ENCODE peak calls at places on chromosome 19, in four cellular contexts. One of them, this sample, is unnamed.
A peak's percentile ranks its signal among the peaks of the same experiment; 100 is the strongest.

GRCh38 chr19:49685845-49686332 is 3.5 kb upstream of the ADM5 start:
- DNase-seq in GM23338: no peak
- DNase-seq in tibial nerve: no peak
- DNase-seq in CD8-positive, alpha-beta T cell: no peak
- DNase-seq in this sample: no peak

GRCh38 chr19:45451181-45451849 is 16.5 kb upstream of the FOSB start:
- DNase-seq in GM23338: peak; percentile 53
- DNase-seq in tibial nerve: no peak
- DNase-seq in CD8-positive, alpha-beta T cell: peak; percentile 62
- DNase-seq in this sample: peak; percentile 79

GRCh38 chr19:55603581-55604292 is 1.7 kb upstream of the ZNF865 start:
- DNase-seq in GM23338: peak; percentile 93
- DNase-seq in tibial nerve: no peak
- DNase-seq in CD8-positive, alpha-beta T cell: no peak
- DNase-seq in this sample: no peak

GRCh38 chr19:57708641-57709354 is at the start of gene ZNF154:
- DNase-seq in GM23338: peak; percentile 99
- DNase-seq in tibial nerve: no peak
- DNase-seq in CD8-positive, alpha-beta T cell: peak; percentile 48
- DNase-seq in this sample: no peak

GRCh38 chr19:37304190-37304883 is 66.6 kb upstream of the ZNF527 start:
- DNase-seq in GM23338: no peak
- DNase-seq in tibial nerve: no peak
- DNase-seq in CD8-positive, alpha-beta T cell: no peak
- DNase-seq in this sample: no peak

GRCh38 chr19:27776524-27776923 is 1436.4 kb downstream of the UQCRFS1 start:
- DNase-seq in GM23338: no peak
- DNase-seq in tibial nerve: no peak
- DNase-seq in CD8-positive, alpha-beta T cell: no peak
- DNase-seq in this sample: no peak

GRCh38 chr19:1089891-1090290 is 5.3 kb downstream of the POLR2E start:
- DNase-seq in GM23338: no peak
- DNase-seq in tibial nerve: no peak
- DNase-seq in CD8-positive, alpha-beta T cell: peak; percentile 65
- DNase-seq in this sample: no peak

GRCh38 chr19:4908311-4908710 is 990 bp upstream of the UHRF1 start:
- DNase-seq in GM23338: peak; percentile 44
- DNase-seq in tibial nerve: no peak
- DNase-seq in CD8-positive, alpha-beta T cell: no peak
- DNase-seq in this sample: no peak

GRCh38 chr19:12834976-12835757 is 788 bp upstream of the RTBDN start:
- DNase-seq in GM23338: peak; percentile 90
- DNase-seq in tibial nerve: no peak
- DNase-seq in CD8-positive, alpha-beta T cell: no peak
- DNase-seq in this sample: no peak

GRCh38 chr19:55275851-55276719 is 3.8 kb downstream of the HSPBP1 start:
- DNase-seq in GM23338: no peak
- DNase-seq in tibial nerve: no peak
- DNase-seq in CD8-positive, alpha-beta T cell: no peak
- DNase-seq in this sample: no peak

GRCh38 chr19:12792048-12792852 is 964 bp downstream of the JUNB start:
- DNase-seq in GM23338: peak; percentile 94
- DNase-seq in tibial nerve: no peak
- DNase-seq in CD8-positive, alpha-beta T cell: peak; percentile 78
- DNase-seq in this sample: peak; percentile 79

GRCh38 chr19:29260477-29261317 is 47.7 kb upstream of the UQCRFS1 start:
- DNase-seq in GM23338: peak; percentile 75
- DNase-seq in tibial nerve: no peak
- DNase-seq in CD8-positive, alpha-beta T cell: no peak
- DNase-seq in this sample: no peak

GRCh38 chr19:35518313-35518712 is 4.9 kb upstream of the DMKN start:
- DNase-seq in GM23338: no peak
- DNase-seq in tibial nerve: no peak
- DNase-seq in CD8-positive, alpha-beta T cell: no peak
- DNase-seq in this sample: no peak

GRCh38 chr19:11806354-11807098 is 7.5 kb upstream of the ZNF440 start:
- DNase-seq in GM23338: no peak
- DNase-seq in tibial nerve: no peak
- DNase-seq in CD8-positive, alpha-beta T cell: no peak
- DNase-seq in this sample: no peak

GRCh38 chr19:737591-738093 is 13.3 kb upstream of the MISP start:
- DNase-seq in GM23338: peak; percentile 87
- DNase-seq in tibial nerve: peak; percentile 24
- DNase-seq in CD8-positive, alpha-beta T cell: peak; percentile 61
- DNase-seq in this sample: no peak

GRCh38 chr19:44401108-44401786 is at the start of gene ZNF285:
- DNase-seq in GM23338: peak; percentile 98
- DNase-seq in tibial nerve: peak; percentile 80
- DNase-seq in CD8-positive, alpha-beta T cell: peak; percentile 77
- DNase-seq in this sample: peak; percentile 90

GRCh38 chr19:10474962-10475451 is 28.1 kb downstream of the KEAP1 start:
- DNase-seq in GM23338: no peak
- DNase-seq in tibial nerve: no peak
- DNase-seq in CD8-positive, alpha-beta T cell: no peak
- DNase-seq in this sample: no peak

GRCh38 chr19:20660473-20660872 is 898 bp downstream of the ZNF626 start:
- DNase-seq in GM23338: peak; percentile 33
- DNase-seq in tibial nerve: no peak
- DNase-seq in CD8-positive, alpha-beta T cell: no peak
- DNase-seq in this sample: no peak

GRCh38 chr19:35986664-35987570 is 8.1 kb upstream of the SDHAF1 start:
- DNase-seq in GM23338: peak; percentile 83
- DNase-seq in tibial nerve: no peak
- DNase-seq in CD8-positive, alpha-beta T cell: no peak
- DNase-seq in this sample: no peak

GRCh38 chr19:48478339-48479061 is 9.3 kb downstream of the CYTH2 start:
- DNase-seq in GM23338: no peak
- DNase-seq in tibial nerve: no peak
- DNase-seq in CD8-positive, alpha-beta T cell: no peak
- DNase-seq in this sample: no peak

GRCh38 chr19:54105796-54106195 is 3.1 kb downstream of the NDUFA3 start:
- DNase-seq in GM23338: no peak
- DNase-seq in tibial nerve: no peak
- DNase-seq in CD8-positive, alpha-beta T cell: no peak
- DNase-seq in this sample: no peak

GRCh38 chr19:55614711-55615552 is 9.4 kb downstream of the ZNF784 start:
- DNase-seq in GM23338: peak; percentile 12
- DNase-seq in tibial nerve: no peak
- DNase-seq in CD8-positive, alpha-beta T cell: no peak
- DNase-seq in this sample: no peak

GRCh38 chr19:50266896-50267295 is 62.3 kb downstream of the KCNC3 start:
- DNase-seq in GM23338: peak; percentile 96
- DNase-seq in tibial nerve: no peak
- DNase-seq in CD8-positive, alpha-beta T cell: no peak
- DNase-seq in this sample: no peak

GRCh38 chr19:34288381-34288780 is 34.0 kb downstream of the GARRE1 start:
- DNase-seq in GM23338: no peak
- DNase-seq in tibial nerve: no peak
- DNase-seq in CD8-positive, alpha-beta T cell: no peak
- DNase-seq in this sample: no peak

GRCh38 chr19:54400913-54401312 is 14.4 kb upstream of the TTYH1 start:
- DNase-seq in GM23338: no peak
- DNase-seq in tibial nerve: no peak
- DNase-seq in CD8-positive, alpha-beta T cell: no peak
- DNase-seq in this sample: no peak

GRCh38 chr19:17504030-17504429 is 7.4 kb upstream of the PGLS start:
- DNase-seq in GM23338: no peak
- DNase-seq in tibial nerve: no peak
- DNase-seq in CD8-positive, alpha-beta T cell: no peak
- DNase-seq in this sample: no peak

GRCh38 chr19:17505218-17505617 is 6.2 kb upstream of the PGLS start:
- DNase-seq in GM23338: no peak
- DNase-seq in tibial nerve: no peak
- DNase-seq in CD8-positive, alpha-beta T cell: no peak
- DNase-seq in this sample: no peak

GRCh38 chr19:17506745-17507144 is 4.7 kb upstream of the PGLS start:
- DNase-seq in GM23338: no peak
- DNase-seq in tibial nerve: no peak
- DNase-seq in CD8-positive, alpha-beta T cell: no peak
- DNase-seq in this sample: no peak

GRCh38 chr19:17503240-17503639 is 8.2 kb upstream of the PGLS start:
- DNase-seq in GM23338: no peak
- DNase-seq in tibial nerve: no peak
- DNase-seq in CD8-positive, alpha-beta T cell: no peak
- DNase-seq in this sample: no peak

DNA sequence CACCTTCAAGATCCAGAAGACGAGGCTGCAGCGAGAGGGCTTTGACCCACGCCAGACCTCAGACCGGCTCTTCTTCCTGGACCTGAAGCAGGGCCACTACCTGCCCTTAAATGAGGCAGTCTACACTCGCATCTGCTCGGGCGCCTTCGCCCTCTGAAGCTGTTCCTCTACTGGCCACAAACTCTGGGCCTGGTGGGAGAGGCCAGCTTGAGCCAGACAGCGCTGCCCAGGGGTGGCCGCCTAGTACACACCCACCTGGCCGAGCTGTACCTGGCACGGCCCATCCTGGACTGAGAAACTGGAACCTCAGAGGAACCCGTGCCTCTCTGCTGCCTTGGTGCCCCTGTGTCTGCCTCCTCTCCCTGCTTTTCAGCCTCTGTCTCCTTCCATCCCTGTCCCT is 7.0 kb upstream of the PGLS start:
- DNase-seq in GM23338: no peak
- DNase-seq in tibial nerve: no peak
- DNase-seq in CD8-positive, alpha-beta T cell: no peak
- DNase-seq in this sample: no peak
- H3K27ac ChIP-seq in GM23338: no peak overlapping the region
- H3K27ac ChIP-seq in tibial nerve: peak overlapping the region; percentile 13
- H3K27ac ChIP-seq in CD8-positive, alpha-beta T cell: no peak overlapping the region
- H3K27ac ChIP-seq in this sample: no peak overlapping the region

GRCh38 chr19:16380943-16381755 is 56.5 kb downstream of the KLF2 start:
- DNase-seq in GM23338: no peak
- DNase-seq in tibial nerve: no peak
- DNase-seq in CD8-positive, alpha-beta T cell: no peak
- DNase-seq in this sample: no peak
- H3K27ac ChIP-seq in GM23338: no peak overlapping the region
- H3K27ac ChIP-seq in tibial nerve: peak overlapping the region; percentile 85
- H3K27ac ChIP-seq in CD8-positive, alpha-beta T cell: peak overlapping the region; percentile 66
- H3K27ac ChIP-seq in this sample: peak overlapping the region; percentile 97

GRCh38 chr19:9075064-9075964 is 11.5 kb upstream of the OR1M1 start:
- DNase-seq in GM23338: peak; percentile 67
- DNase-seq in tibial nerve: peak; percentile 59
- DNase-seq in CD8-positive, alpha-beta T cell: peak; percentile 11
- DNase-seq in this sample: no peak
- H3K27ac ChIP-seq in GM23338: peak overlapping the region; percentile 55
- H3K27ac ChIP-seq in tibial nerve: no peak overlapping the region
- H3K27ac ChIP-seq in CD8-positive, alpha-beta T cell: no peak overlapping the region
- H3K27ac ChIP-seq in this sample: no peak overlapping the region

GRCh38 chr19:18304496-18305312 is 18.2 kb downstream of the LSM4 start:
- DNase-seq in GM23338: peak; percentile 65
- DNase-seq in tibial nerve: peak; percentile 81
- DNase-seq in CD8-positive, alpha-beta T cell: peak; percentile 86
- DNase-seq in this sample: peak; percentile 83

GRCh38 chr19:18308051-18308947 is 14.6 kb downstream of the LSM4 start:
- DNase-seq in GM23338: no peak
- DNase-seq in tibial nerve: no peak
- DNase-seq in CD8-positive, alpha-beta T cell: no peak
- DNase-seq in this sample: no peak

GRCh38 chr19:18304194-18304495 is 18.7 kb downstream of the LSM4 start:
- DNase-seq in GM23338: no peak
- DNase-seq in tibial nerve: no peak
- DNase-seq in CD8-positive, alpha-beta T cell: peak; percentile 39
- DNase-seq in this sample: peak; percentile 73

GRCh38 chr19:18306903-18307681 is 15.8 kb downstream of the LSM4 start:
- DNase-seq in GM23338: peak; percentile 37
- DNase-seq in tibial nerve: no peak
- DNase-seq in CD8-positive, alpha-beta T cell: peak; percentile 47
- DNase-seq in this sample: no peak

DNA sequence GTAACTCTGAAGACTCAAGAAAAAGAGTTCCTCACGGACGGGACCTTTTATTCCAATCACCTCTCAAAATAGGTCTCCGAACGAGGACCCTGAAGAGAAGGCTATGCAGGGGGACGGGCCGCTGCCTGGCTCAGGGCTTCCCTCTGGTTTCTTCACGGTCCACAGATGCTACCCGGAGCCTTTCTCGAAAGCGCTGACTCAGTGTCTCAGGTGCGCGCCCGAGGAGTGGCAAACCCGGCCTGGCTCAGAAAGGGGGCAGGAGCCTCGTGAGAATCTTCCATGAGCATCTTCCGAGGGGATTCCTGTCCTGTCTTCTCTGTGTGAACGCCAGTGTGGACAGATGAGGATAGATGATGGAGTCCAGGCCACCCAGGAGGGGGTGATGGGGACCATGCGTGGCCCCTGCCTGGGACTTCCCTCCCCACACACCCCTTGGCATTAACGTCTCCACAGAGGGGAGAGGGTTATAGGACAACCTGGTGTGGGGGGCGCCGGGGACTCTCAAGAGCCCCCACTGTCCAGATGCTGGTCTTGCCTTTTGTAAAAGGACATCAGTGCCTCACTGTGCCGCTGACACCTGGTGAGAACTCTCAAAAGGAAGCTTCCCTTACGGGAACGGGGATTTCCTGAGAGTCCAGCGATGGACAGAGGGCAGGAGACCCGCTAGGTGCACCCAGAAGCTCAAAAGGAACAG is 16.5 kb downstream of the LSM4 start:
- DNase-seq in GM23338: no peak
- DNase-seq in tibial nerve: no peak
- DNase-seq in CD8-positive, alpha-beta T cell: no peak
- DNase-seq in this sample: no peak
- H3K27ac ChIP-seq in GM23338: peak overlapping the region; percentile 55
- H3K27ac ChIP-seq in tibial nerve: peak overlapping the region; percentile 99
- H3K27ac ChIP-seq in CD8-positive, alpha-beta T cell: peak overlapping the region; percentile 91
- H3K27ac ChIP-seq in this sample: peak overlapping the region; percentile 98

GRCh38 chr19:5990289-5990797 is 12.4 kb upstream of the RANBP3 start:
- DNase-seq in GM23338: peak; percentile 79
- DNase-seq in tibial nerve: no peak
- DNase-seq in CD8-positive, alpha-beta T cell: no peak
- DNase-seq in this sample: no peak
- H3K27ac ChIP-seq in GM23338: peak overlapping the region; percentile 79
- H3K27ac ChIP-seq in tibial nerve: no peak overlapping the region
- H3K27ac ChIP-seq in CD8-positive, alpha-beta T cell: no peak overlapping the region
- H3K27ac ChIP-seq in this sample: no peak overlapping the region

GRCh38 chr19:2129486-2129885 is 21.9 kb downstream of the AP3D1 start:
- DNase-seq in GM23338: no peak
- DNase-seq in tibial nerve: no peak
- DNase-seq in CD8-positive, alpha-beta T cell: no peak
- DNase-seq in this sample: no peak
- H3K27ac ChIP-seq in GM23338: no peak overlapping the region
- H3K27ac ChIP-seq in tibial nerve: no peak overlapping the region
- H3K27ac ChIP-seq in CD8-positive, alpha-beta T cell: no peak overlapping the region
- H3K27ac ChIP-seq in this sample: no peak overlapping the region

DNA sequence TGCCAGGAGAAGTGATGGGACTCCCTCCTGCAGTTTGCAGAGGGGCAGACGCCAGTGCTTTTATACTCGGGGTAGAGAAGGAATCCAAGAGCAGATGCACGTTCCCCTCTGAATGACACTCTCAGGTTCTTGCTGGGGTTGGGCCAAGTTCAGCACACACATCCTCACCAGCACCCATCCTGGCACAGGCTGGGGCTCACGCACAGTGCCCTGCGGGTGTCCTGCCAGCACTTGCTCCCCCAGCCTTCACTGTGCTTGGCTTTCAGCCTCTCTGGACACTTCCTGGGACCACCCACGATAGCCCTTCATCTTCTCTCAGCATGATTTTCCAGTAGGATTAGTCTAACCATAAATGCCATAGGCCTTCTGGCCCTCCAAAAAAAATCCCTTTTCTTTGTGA is 158.6 kb downstream of the ZNF536 start:
- DNase-seq in GM23338: no peak
- DNase-seq in tibial nerve: no peak
- DNase-seq in CD8-positive, alpha-beta T cell: no peak
- DNase-seq in this sample: no peak
- H3K27ac ChIP-seq in GM23338: no peak overlapping the region
- H3K27ac ChIP-seq in tibial nerve: no peak overlapping the region
- H3K27ac ChIP-seq in CD8-positive, alpha-beta T cell: no peak overlapping the region
- H3K27ac ChIP-seq in this sample: no peak overlapping the region

GRCh38 chr19:39349326-39349725 is 7.1 kb downstream of the SAMD4B start:
- DNase-seq in GM23338: no peak
- DNase-seq in tibial nerve: no peak
- DNase-seq in CD8-positive, alpha-beta T cell: no peak
- DNase-seq in this sample: no peak
- H3K27ac ChIP-seq in GM23338: no peak overlapping the region
- H3K27ac ChIP-seq in tibial nerve: peak overlapping the region; percentile 66
- H3K27ac ChIP-seq in CD8-positive, alpha-beta T cell: no peak overlapping the region
- H3K27ac ChIP-seq in this sample: no peak overlapping the region

This sample was measured in ascending aorta.